ENCODE peak calls at places on chromosome 2, in six cellular contexts. R, F, D, Q, S and G are unnamed samples.

GRCh38 chr2:130871843-130872242 is 35.1 kb downstream of the ARHGEF4 start:
- DNase-seq in R (no peak), F (no peak), D (no peak), Q (no peak), S (no peak), G (no peak)

GRCh38 chr2:97654324-97654723 is 8.5 kb downstream of the COX5B start:
- DNase-seq in R (no peak), F (no peak), D (no peak), Q (no peak), S (no peak), G (no peak)

GRCh38 chr2:218322756-218323525 is 30.6 kb upstream of the TMBIM1 start:
- DNase-seq in R (peak), F (peak), D (peak), Q (no peak), S (peak), G (peak)

GRCh38 chr2:234254783-234255521 is 204.4 kb downstream of the SPP2 start:
- DNase-seq in R (no peak), F (no peak), D (no peak), Q (no peak), S (no peak), G (no peak)

GRCh38 chr2:159902722-159903121 is 104.7 kb upstream of the CD302 start:
- DNase-seq in R (no peak), F (no peak), D (no peak), Q (no peak), S (no peak), G (no peak)

GRCh38 chr2:205025580-205026240 is 480.4 kb downstream of the PARD3B start:
- DNase-seq in R (no peak), F (no peak), D (no peak), Q (no peak), S (no peak), G (no peak)

GRCh38 chr2:131039908-131040660 is 53.2 kb downstream of the FAM168B start:
- DNase-seq in R (no peak), F (no peak), D (peak), Q (no peak), S (no peak), G (no peak)

GRCh38 chr2:72983500-72984039 is 66.3 kb downstream of the EMX1 start:
- DNase-seq in R (no peak), F (no peak), D (no peak), Q (no peak), S (no peak), G (no peak)

GRCh38 chr2:95530734-95531133 is 46.2 kb upstream of the TRIM43B start:
- DNase-seq in R (no peak), F (no peak), D (peak), Q (no peak), S (no peak), G (peak)

GRCh38 chr2:85258194-85258605 is 69.6 kb downstream of the TGOLN2 start:
- DNase-seq in R (no peak), F (no peak), D (no peak), Q (no peak), S (no peak), G (no peak)

GRCh38 chr2:214135966-214136365 is 274.9 kb upstream of the VWC2L start:
- DNase-seq in R (no peak), F (no peak), D (no peak), Q (no peak), S (no peak), G (no peak)

GRCh38 chr2:128196026-128196822 is 105.2 kb downstream of the UGGT1 start:
- DNase-seq in R (no peak), F (no peak), D (no peak), Q (no peak), S (no peak), G (no peak)

GRCh38 chr2:234422895-234423505 is 73.9 kb downstream of the ARL4C start:
- DNase-seq in R (no peak), F (no peak), D (peak), Q (no peak), S (no peak), G (no peak)

GRCh38 chr2:33069894-33070651 is 123.3 kb downstream of the LTBP1 start:
- DNase-seq in R (peak), F (no peak), D (peak), Q (peak), S (no peak), G (peak)

GRCh38 chr2:144330951-144331651 is 188.8 kb downstream of the ZEB2 start:
- DNase-seq in R (no peak), F (no peak), D (peak), Q (no peak), S (no peak), G (no peak)

GRCh38 chr2:72921088-72921851 is 4.0 kb downstream of the EMX1 start:
- DNase-seq in R (no peak), F (no peak), D (no peak), Q (no peak), S (no peak), G (no peak)

GRCh38 chr2:242060212-242060835 is 190.8 kb downstream of the RTP5 start:
- DNase-seq in R (no peak), F (no peak), D (no peak), Q (no peak), S (no peak), G (peak)

GRCh38 chr2:78861546-78861945 is 164.0 kb upstream of the REG3G start:
- DNase-seq in R (no peak), F (no peak), D (no peak), Q (no peak), S (no peak), G (no peak)

GRCh38 chr2:62724886-62725711 is 19.6 kb downstream of the EHBP1 start:
- DNase-seq in R (no peak), F (no peak), D (peak), Q (no peak), S (peak), G (no peak)

GRCh38 chr2:225091336-225091735 is 49.1 kb upstream of the DOCK10 start:
- DNase-seq in R (no peak), F (no peak), D (no peak), Q (peak), S (no peak), G (peak)

GRCh38 chr2:230989731-230990130 is 6.2 kb upstream of the SPATA3 start:
- DNase-seq in R (no peak), F (no peak), D (no peak), Q (no peak), S (no peak), G (no peak)

GRCh38 chr2:206610451-206610850 is 31.8 kb upstream of the FAM237A start:
- DNase-seq in R (no peak), F (no peak), D (no peak), Q (no peak), S (no peak), G (no peak)

GRCh38 chr2:72131371-72131891 is 16.2 kb downstream of the CYP26B1 start:
- DNase-seq in R (no peak), F (no peak), D (no peak), Q (no peak), S (no peak), G (no peak)

GRCh38 chr2:73937103-73937885 is 10.6 kb downstream of the DGUOK start:
- DNase-seq in R (no peak), F (no peak), D (no peak), Q (no peak), S (no peak), G (no peak)

GRCh38 chr2:113977660-113978523 is 88.0 kb downstream of the ACTR3 start:
- DNase-seq in R (peak), F (no peak), D (no peak), Q (no peak), S (no peak), G (no peak)

GRCh38 chr2:166154685-166155091 is 26.9 kb upstream of the SCN1A start:
- DNase-seq in R (no peak), F (no peak), D (no peak), Q (no peak), S (no peak), G (no peak)

GRCh38 chr2:109438773-109439191 is 175.0 kb downstream of the SEPTIN10 start:
- DNase-seq in R (no peak), F (no peak), D (no peak), Q (no peak), S (peak), G (no peak)